ENCODE peak calls at places on chromosomes 7 and 10, in six cellular contexts. Z is Calu3, A is fibroblast of lung, X is GM23338, J is B cell, U is left ventricle myocardium inferior. I is an unnamed sample.

GRCh38 chr10:3499120-3499519 is 285.9 kb downstream of the KLF6 start:
- DNase-seq in X (peak), A (peak), J (no peak), U (no peak), Z (no peak), I (no peak)

GRCh38 chr10:74150151-74151056 is at the start of gene AP3M1:
- DNase-seq in Z (peak), A (no peak), X (peak), J (peak), U (peak), I (no peak)

GRCh38 chr7:25009271-25009670 is 29.3 kb upstream of the OSBPL3 start:
- DNase-seq in Z (no peak), X (no peak), U (no peak), J (no peak), A (peak), I (no peak)

GRCh38 chr7:134058980-134059379 is 68.2 kb upstream of the LRGUK start:
- DNase-seq in A (peak), J (no peak), X (peak), Z (no peak), U (no peak), I (no peak)

GRCh38 chr10:30387646-30388243 is 38.7 kb upstream of the MTPAP start:
- DNase-seq in Z (peak), J (no peak), U (no peak), A (peak), X (no peak), I (peak)

GRCh38 chr10:22230331-22230833 is 12.6 kb upstream of the EBLN1 start:
- DNase-seq in X (peak), Z (peak), U (no peak), A (peak), J (peak), I (no peak)

GRCh38 chr7:2999078-2999500 is 44.6 kb downstream of the CARD11 start:
- DNase-seq in J (no peak), X (no peak), A (no peak), U (no peak), Z (peak), I (no peak)

GRCh38 chr7:30869794-30870491 is 41.7 kb upstream of the AQP1 start:
- DNase-seq in Z (no peak), U (peak), J (no peak), A (peak), X (no peak), I (no peak)

GRCh38 chr10:33335550-33335799 is 1.0 kb upstream of the NRP1 start:
- DNase-seq in J (peak), A (no peak), U (peak), Z (no peak), X (peak), I (no peak)

GRCh38 chr10:62869958-62870357 is 53.8 kb upstream of the EGR2 start:
- DNase-seq in X (no peak), Z (no peak), A (peak), U (no peak), J (no peak), I (no peak)

GRCh38 chr10:16597656-16598055 is 76.0 kb upstream of the C1QL3 start:
- DNase-seq in A (peak), Z (no peak), J (no peak), X (no peak), U (no peak), I (no peak)

GRCh38 chr7:234712-235553 is 42.6 kb downstream of the FAM20C start:
- DNase-seq in X (no peak), A (no peak), Z (peak), U (peak), J (no peak), I (no peak)

GRCh38 chr7:131556055-131556911 is at the start of gene PODXL:
- DNase-seq in Z (peak), U (peak), J (peak), A (peak), X (peak), I (no peak)

GRCh38 chr7:92421676-92422435 is 25.4 kb upstream of the GATAD1 start:
- DNase-seq in A (no peak), X (no peak), U (no peak), Z (no peak), J (no peak), I (peak)

GRCh38 chr10:113890769-113891168 is 36.3 kb downstream of the NHLRC2 start:
- DNase-seq in U (no peak), X (peak), J (no peak), Z (no peak), A (no peak), I (no peak)

GRCh38 chr7:131109757-131110293 is 217.9 kb upstream of the MKLN1 start:
- DNase-seq in U (peak), J (peak), X (peak), A (peak), Z (peak), I (no peak)

GRCh38 chr10:124144536-124144935 is 51.1 kb upstream of the CHST15 start:
- DNase-seq in J (no peak), X (no peak), Z (no peak), U (no peak), A (no peak), I (no peak)

DNA sequence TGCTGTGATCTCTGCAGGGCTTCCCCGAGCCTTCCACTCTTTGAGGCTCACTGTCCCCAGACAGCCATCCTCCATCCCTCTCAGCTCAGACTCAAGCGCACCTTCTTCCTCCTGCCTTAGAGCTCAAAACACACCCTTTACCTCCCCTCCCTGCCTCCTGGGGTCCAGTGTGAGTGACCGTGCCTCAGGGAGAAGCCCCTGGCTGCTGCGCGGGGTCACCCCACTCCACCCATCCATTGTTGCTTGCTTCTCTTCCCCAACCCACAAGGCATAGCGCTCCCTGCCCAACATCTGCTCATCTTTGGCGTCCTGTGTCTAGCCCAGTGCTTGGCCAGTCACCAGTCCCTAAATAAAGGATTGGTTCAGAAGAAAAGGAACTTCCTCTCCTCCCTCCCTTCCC is 170.3 kb downstream of the TCERG1L start:
- DNase-seq in U (no peak), X (no peak), J (no peak), Z (no peak), A (no peak), I (no peak)
- TF ChIP-seq CTCF in U (no peak), X (no peak), J (no peak), Z (no peak), A (no peak), I (no peak)

GRCh38 chr7:158776474-158776873 is 52.8 kb downstream of the ESYT2 start:
- DNase-seq in J (no peak), U (no peak), Z (no peak), A (no peak), X (no peak), I (no peak)

GRCh38 chr7:158777793-158778192 is 51.5 kb downstream of the ESYT2 start:
- DNase-seq in J (no peak), X (no peak), Z (no peak), U (no peak), A (no peak), I (no peak)

GRCh38 chr7:158774916-158775315 is 54.4 kb downstream of the ESYT2 start:
- DNase-seq in U (no peak), Z (no peak), J (no peak), X (no peak), A (peak), I (no peak)

GRCh38 chr7:158771213-158771817 is 58.0 kb downstream of the ESYT2 start:
- DNase-seq in A (no peak), U (no peak), Z (no peak), J (no peak), X (no peak), I (no peak)

DNA sequence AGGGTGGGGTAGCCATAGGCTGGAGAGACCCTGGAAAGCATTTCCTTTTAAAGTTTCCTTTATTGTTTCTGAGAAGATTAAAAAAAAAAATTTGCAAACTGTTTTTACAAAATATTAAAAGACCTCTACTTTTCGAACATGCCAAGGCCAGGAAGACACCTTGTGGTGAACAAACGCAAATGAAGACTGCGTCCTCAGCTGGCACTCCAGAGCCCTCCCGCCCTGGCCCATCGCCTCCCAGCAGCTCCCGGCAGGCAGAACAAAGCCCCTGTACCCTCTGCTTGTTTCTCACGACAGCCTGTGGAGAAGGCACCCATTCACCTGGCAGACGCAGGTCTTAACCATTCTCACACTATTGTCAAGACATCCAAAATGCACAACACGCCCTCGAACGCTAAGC is 56.4 kb downstream of the ESYT2 start:
- DNase-seq in X (peak), A (no peak), Z (no peak), J (no peak), U (no peak), I (no peak)
- TF ChIP-seq CTCF in X (peak), A (no peak), Z (no peak), J (no peak), U (no peak), I (no peak)

GRCh38 chr10:17847586-17848296 is 38.6 kb downstream of the MRC1 start:
- DNase-seq in U (no peak), Z (no peak), J (no peak), X (peak), A (peak), I (no peak)
- TF ChIP-seq CTCF in U (peak), Z (peak), J (peak), X (peak), A (peak), I (peak)

GRCh38 chr10:103513383-103514060 is 20.0 kb downstream of the NEURL1 start:
- DNase-seq in Z (no peak), J (no peak), U (no peak), X (no peak), A (no peak), I (no peak)
- TF ChIP-seq CTCF in Z (no peak), J (no peak), U (no peak), X (no peak), A (no peak), I (no peak)

GRCh38 chr10:23535381-23535780 is 96.5 kb downstream of the OTUD1 start:
- DNase-seq in U (no peak), X (peak), A (no peak), Z (no peak), J (no peak), I (no peak)
- TF ChIP-seq CTCF in U (no peak), X (peak), A (no peak), Z (peak), J (no peak), I (no peak)